ENCODE peak calls at places on chromosome 12, in five cellular contexts. N, A, X, R and U are unnamed samples.

GRCh38 chr12:120468271-120468845 is 1.2 kb downstream of the SRSF9 start:
- DNase-seq in A (peak), X (peak), N (peak), R (peak), U (peak)

GRCh38 chr12:63308701-63309100 is 157.7 kb upstream of the AVPR1A start:
- DNase-seq in R (no peak), A (no peak), N (no peak), X (no peak), U (no peak)

GRCh38 chr12:31317471-31318397 is 8.2 kb downstream of the SINHCAF start:
- DNase-seq in X (no peak), N (no peak), A (no peak), R (peak), U (no peak)

GRCh38 chr12:28974166-28974565 is 174.9 kb upstream of the FAR2 start:
- DNase-seq in N (peak), X (no peak), A (no peak), R (peak), U (no peak)

GRCh38 chr12:58253663-58254062 is 312.3 kb downstream of the ATP23 start:
- DNase-seq in X (no peak), N (no peak), R (no peak), A (no peak), U (no peak)

GRCh38 chr12:103505371-103506236 is 9.8 kb upstream of the C12orf42 start:
- DNase-seq in R (no peak), A (no peak), X (no peak), N (no peak), U (no peak)

GRCh38 chr12:131736807-131737484 is 26.1 kb downstream of the SFSWAP start:
- DNase-seq in N (peak), A (no peak), R (peak), X (peak), U (no peak)

GRCh38 chr12:109112720-109113465 is 3.5 kb upstream of the ACACB start:
- DNase-seq in R (no peak), N (no peak), X (no peak), A (no peak), U (no peak)

GRCh38 chr12:69171881-69172280 is 67.5 kb upstream of the CPSF6 start:
- DNase-seq in N (no peak), X (no peak), R (no peak), A (no peak), U (no peak)

GRCh38 chr12:54641089-54641488 is 6.4 kb upstream of the LACRT start:
- DNase-seq in R (no peak), X (no peak), A (no peak), N (no peak), U (no peak)

GRCh38 chr12:123578243-123578642 is 6.1 kb upstream of the TMED2 start:
- DNase-seq in A (no peak), N (no peak), R (no peak), X (no peak), U (no peak)

GRCh38 chr12:123576611-123577010 is 7.7 kb upstream of the TMED2 start:
- DNase-seq in X (no peak), R (no peak), A (no peak), N (peak), U (no peak)

GRCh38 chr12:123573870-123574269 is 10.5 kb upstream of the TMED2 start:
- DNase-seq in X (no peak), N (no peak), A (no peak), R (no peak), U (no peak)

GRCh38 chr12:123571343-123571813 is 13.0 kb upstream of the TMED2 start:
- DNase-seq in X (peak), N (peak), A (peak), R (peak), U (no peak)

GRCh38 chr12:123572391-123572790 is 12.0 kb upstream of the TMED2 start:
- DNase-seq in N (no peak), R (no peak), A (no peak), X (no peak), U (no peak)
- H4K91ac ChIP-seq in N (no peak), R (no peak), A (no peak), X (no peak), U (no peak)

GRCh38 chr12:52211716-52212585 is 20.1 kb upstream of the KRT80 start:
- DNase-seq in A (no peak), R (no peak), N (no peak), X (no peak), U (no peak)
- H4K91ac ChIP-seq in A (no peak), R (no peak), N (no peak), X (no peak), U (no peak)

DNA sequence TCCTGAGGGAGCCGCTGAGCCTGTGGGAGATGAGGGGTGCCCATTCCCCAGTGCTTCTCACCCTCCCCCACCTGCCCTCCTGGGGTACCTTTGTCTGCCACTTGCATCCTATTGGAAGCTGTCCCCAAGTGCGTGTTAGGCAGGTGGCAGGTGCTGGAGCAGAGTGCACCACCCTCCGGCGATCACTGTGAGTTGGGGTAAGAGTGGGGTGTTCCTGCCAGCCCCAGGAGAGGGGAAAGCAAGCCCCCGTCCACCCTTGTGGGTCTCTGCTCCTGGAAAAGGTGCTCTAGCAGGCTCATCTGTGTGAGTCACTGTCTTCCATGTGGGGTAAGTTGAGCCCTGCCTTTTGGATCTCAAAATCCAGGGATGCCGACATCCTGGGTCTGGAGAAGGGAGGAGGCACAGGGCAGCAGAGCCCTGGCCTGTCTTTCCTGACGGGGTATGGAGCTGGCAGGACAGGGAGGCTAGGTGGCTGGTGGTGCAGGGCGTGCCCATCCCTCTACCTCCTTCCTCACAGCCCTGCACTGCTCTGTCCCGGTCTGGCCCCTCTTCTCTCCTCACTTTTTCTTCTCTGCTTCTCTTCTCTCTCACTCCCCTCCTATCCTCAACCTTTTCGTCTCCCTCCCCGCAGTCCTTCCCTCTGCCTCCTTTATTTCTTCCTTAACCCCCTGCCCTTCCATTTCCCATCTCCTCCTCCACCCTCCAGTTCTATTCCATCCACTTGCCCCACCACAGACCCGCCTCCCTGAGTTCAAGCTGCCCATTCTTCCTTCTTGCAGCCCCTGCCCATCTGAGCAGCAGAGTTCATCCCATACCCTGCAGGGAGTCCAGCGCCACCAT is 20.1 kb upstream of the KRT7 start:
- DNase-seq in X (no peak), N (no peak), R (no peak), A (no peak), U (no peak)
- H4K91ac ChIP-seq in X (no peak), N (peak), R (no peak), A (no peak), U (no peak)

DNA sequence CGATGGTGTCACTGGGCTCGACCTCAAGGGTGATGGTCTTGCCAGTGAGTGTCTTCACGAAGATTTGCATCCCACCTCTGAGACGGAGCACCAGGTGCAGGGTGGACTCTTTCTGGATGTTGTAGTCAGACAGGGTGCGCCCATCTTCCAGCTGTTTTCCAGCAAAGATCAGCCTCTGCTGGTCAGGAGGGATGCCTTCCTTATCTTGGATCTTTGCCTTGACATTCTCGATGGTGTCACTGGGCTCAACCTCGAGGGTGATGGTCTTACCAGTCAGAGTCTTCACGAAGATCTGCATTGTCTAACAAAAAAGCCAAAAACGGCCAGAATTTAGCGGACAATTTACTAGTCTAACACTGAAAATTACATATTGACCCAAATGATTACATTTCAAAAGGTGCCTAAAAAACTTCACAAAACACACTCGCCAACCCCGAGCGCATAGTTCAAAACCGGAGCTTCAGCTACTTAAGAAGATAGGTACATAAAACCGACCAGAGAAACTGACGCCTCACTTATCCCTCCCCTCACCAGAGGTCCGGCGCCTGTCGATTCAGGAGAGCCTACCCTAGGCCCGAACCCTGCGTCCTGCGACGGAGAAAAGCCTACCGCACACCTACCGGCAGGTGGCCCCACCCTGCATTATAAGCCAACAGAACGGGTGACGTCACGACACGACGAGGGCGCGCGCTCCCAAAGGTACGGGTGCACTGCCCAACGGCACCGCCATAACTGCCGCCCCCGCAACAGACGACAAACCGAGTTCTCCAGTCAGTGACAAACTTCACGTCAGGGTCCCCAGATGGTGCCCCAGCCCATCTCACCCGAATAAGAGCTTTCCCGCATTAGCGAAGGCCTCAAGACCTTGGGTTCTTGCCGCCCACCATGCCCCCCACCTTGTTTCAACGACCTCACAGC is 717 bp downstream of the UBC start:
- DNase-seq in N (peak), X (peak), R (no peak), A (peak), U (no peak)
- H4K91ac ChIP-seq in N (peak), X (no peak), R (peak), A (no peak), U (no peak)

DNA sequence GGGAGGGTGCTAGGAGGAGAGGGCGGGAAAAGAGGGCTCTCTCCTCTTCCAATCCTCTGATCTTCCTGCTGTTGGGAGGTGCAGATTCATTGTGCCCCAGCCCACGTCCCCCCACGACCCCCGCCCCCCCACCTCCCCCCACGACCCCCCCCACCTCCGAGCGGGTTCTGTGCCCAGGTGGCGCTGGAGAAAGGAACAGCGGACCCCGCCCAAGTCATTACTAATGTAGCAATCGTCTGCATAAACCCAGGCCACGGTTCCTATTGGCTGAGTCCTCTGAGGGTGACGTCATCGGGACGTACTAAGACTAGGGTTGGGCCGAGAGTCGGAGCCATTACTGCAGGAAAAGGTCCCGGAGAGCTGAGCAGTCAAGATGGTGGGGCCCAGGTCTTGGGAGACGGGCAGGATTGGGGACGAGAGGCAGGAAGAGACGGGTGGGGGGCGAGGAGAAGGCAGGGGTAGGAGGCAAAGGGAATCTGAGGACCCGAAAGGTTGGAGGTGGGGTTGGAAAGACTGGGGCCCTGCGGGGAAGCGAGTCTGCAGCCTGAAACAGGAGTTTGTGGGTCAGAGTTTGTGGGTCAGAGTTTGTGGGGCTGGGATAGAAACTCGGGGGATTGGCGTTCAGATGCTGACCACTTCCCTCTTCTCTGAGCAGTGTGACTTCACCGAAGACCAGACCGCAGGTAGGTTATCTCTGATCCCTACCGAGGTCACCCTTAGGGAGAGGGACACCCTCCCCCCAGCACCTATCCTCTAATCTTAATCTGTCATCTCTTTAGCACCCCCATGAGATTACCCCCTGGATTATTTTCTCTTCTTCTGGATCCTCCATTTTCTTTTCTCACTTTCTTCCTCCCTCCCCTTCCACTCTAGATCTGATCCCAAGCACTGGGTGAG is at the start of gene MYL6:
- DNase-seq in A (peak), R (peak), X (peak), N (peak), U (peak)
- H4K91ac ChIP-seq in A (peak), R (peak), X (no peak), N (peak), U (no peak)

GRCh38 chr12:2288001-2288400 is 235.2 kb downstream of the CACNA1C start:
- DNase-seq in A (no peak), R (peak), X (no peak), N (peak), U (no peak)
- H4K91ac ChIP-seq in A (no peak), R (no peak), X (no peak), N (peak), U (no peak)

GRCh38 chr12:6868211-6869048 is 1.1 kb downstream of the TPI1 start:
- DNase-seq in X (no peak), R (peak), N (peak), A (peak), U (peak)
- H4K91ac ChIP-seq in X (no peak), R (no peak), N (peak), A (peak), U (no peak)